ENCODE peak calls at places on chromosome 22, in seven cellular contexts. W is K562, Y is sigmoid colon, D is H1, G is spleen, O is transverse colon, V is endothelial cell of umbilical vein. L is an unnamed sample. For H3K4me1, the result is how much of the 10 kb centered on the place peaks cover.

GRCh38 chr22:46070215-46070721 is 80.1 kb upstream of the PPARA start:
- DNase-seq in Y (peak), V (peak), D (peak), W (no peak), O (peak), G (peak), L (peak)

GRCh38 chr22:38427940-38428339 is 27.1 kb downstream of the KCNJ4 start:
- DNase-seq in W (no peak), V (no peak), O (no peak), G (no peak), Y (no peak), D (no peak), L (no peak)

GRCh38 chr22:44207981-44208317 is 27.2 kb downstream of the PARVG start:
- DNase-seq in Y (no peak), O (no peak), D (no peak), G (no peak), V (no peak), W (no peak), L (no peak)

GRCh38 chr22:27809700-27810365 is 8.3 kb upstream of the MN1 start:
- DNase-seq in V (peak), D (no peak), Y (no peak), W (no peak), G (no peak), O (no peak), L (no peak)

GRCh38 chr22:17159504-17159951 is 451 bp upstream of the HDHD5 start:
- DNase-seq in O (peak), D (no peak), W (no peak), V (no peak), Y (peak), G (no peak), L (peak)

GRCh38 chr22:45493286-45493771 is 9.4 kb upstream of the FBLN1 start:
- DNase-seq in Y (peak), D (no peak), O (no peak), V (no peak), G (peak), W (no peak), L (no peak)

GRCh38 chr22:32706149-32706548 is 95.4 kb upstream of the TIMP3 start:
- DNase-seq in V (no peak), W (no peak), D (no peak), O (no peak), Y (no peak), G (no peak), L (no peak)

GRCh38 chr22:40348025-40348658 is 1.8 kb downstream of the ADSL start:
- DNase-seq in D (no peak), W (peak), O (peak), G (peak), Y (no peak), V (peak), L (peak)

GRCh38 chr22:49367016-49367697 is 460.5 kb downstream of the BRD1 start:
- DNase-seq in G (peak), V (no peak), O (no peak), Y (peak), W (no peak), D (no peak), L (peak)

GRCh38 chr22:22362939-22363338 is 118.4 kb downstream of the VPREB1 start:
- DNase-seq in O (no peak), Y (no peak), V (no peak), G (no peak), D (no peak), W (no peak), L (no peak)

GRCh38 chr22:32720924-32721323 is 80.6 kb upstream of the TIMP3 start:
- DNase-seq in V (no peak), G (no peak), D (no peak), Y (no peak), O (no peak), W (no peak), L (no peak)

GRCh38 chr22:22074634-22075381 is 92.2 kb upstream of the TOP3B start:
- DNase-seq in Y (no peak), G (peak), V (no peak), W (no peak), D (no peak), O (no peak), L (no peak)

GRCh38 chr22:39306456-39307361 is 12.7 kb downstream of the RPL3 start:
- DNase-seq in Y (no peak), G (peak), W (peak), V (peak), O (peak), D (peak), L (peak)

GRCh38 chr22:46092011-46092410 is 58.3 kb upstream of the PPARA start:
- DNase-seq in G (peak), Y (no peak), W (no peak), O (no peak), D (no peak), V (no peak), L (no peak)

GRCh38 chr22:37999640-38000272 is 15.4 kb upstream of the SOX10 start:
- DNase-seq in O (no peak), W (peak), G (no peak), V (peak), Y (no peak), D (no peak), L (no peak)

GRCh38 chr22:29145321-29146072 is 60.2 kb upstream of the EMID1 start:
- DNase-seq in Y (peak), W (no peak), G (peak), V (no peak), D (peak), O (no peak), L (peak)

GRCh38 chr22:49197500-49197899 is 630.2 kb downstream of the BRD1 start:
- DNase-seq in W (no peak), G (peak), O (no peak), V (no peak), D (no peak), Y (peak), L (no peak)

GRCh38 chr22:49347376-49347775 is 480.3 kb downstream of the BRD1 start:
- DNase-seq in G (peak), Y (no peak), O (no peak), W (no peak), V (no peak), D (no peak), L (no peak)

GRCh38 chr22:25281675-25282345 is 62.4 kb downstream of the CRYBB2 start:
- DNase-seq in V (no peak), Y (no peak), O (no peak), D (peak), G (no peak), W (no peak), L (no peak)

GRCh38 chr22:22520020-22520656 is at the start of gene ZNF280A:
- DNase-seq in W (peak), V (peak), G (no peak), D (no peak), Y (no peak), O (no peak), L (no peak)

GRCh38 chr22:38132136-38132535 is 21.7 kb upstream of the BAIAP2L2 start:
- DNase-seq in O (no peak), V (no peak), Y (no peak), G (peak), W (no peak), D (no peak), L (no peak)

GRCh38 chr22:46203590-46203980 is 46.5 kb downstream of the CDPF1 start:
- DNase-seq in V (no peak), D (no peak), W (no peak), Y (no peak), G (no peak), O (peak), L (no peak)

GRCh38 chr22:48453751-48454485 is 1373.8 kb downstream of the BRD1 start:
- DNase-seq in V (no peak), O (no peak), Y (no peak), W (no peak), G (no peak), D (no peak), L (no peak)

GRCh38 chr22:46976130-46976529 is 213.7 kb downstream of the TBC1D22A start:
- DNase-seq in Y (peak), O (no peak), D (no peak), W (no peak), V (no peak), G (no peak), L (no peak)

GRCh38 chr22:47298017-47298820 is 535.8 kb downstream of the TBC1D22A start:
- DNase-seq in G (no peak), D (no peak), O (no peak), W (no peak), Y (no peak), V (no peak), L (no peak)

GRCh38 chr22:38257650-38258246 is 15.1 kb downstream of the TMEM184B start:
- DNase-seq in W (no peak), G (no peak), D (no peak), V (no peak), O (peak), Y (no peak), L (peak)

GRCh38 chr22:31870890-31871289 is 73.4 kb upstream of the YWHAH start:
- DNase-seq in W (no peak), D (no peak), G (no peak), Y (no peak), V (peak), O (peak), L (no peak)

GRCh38 chr22:28955817-28956216 is 72.4 kb downstream of the ZNRF3 start:
- DNase-seq in D (no peak), G (no peak), O (peak), Y (no peak), W (no peak), V (no peak), L (peak)

GRCh38 chr22:39999144-39999757 is 4.5 kb downstream of the FAM83F start:
- DNase-seq in G (no peak), V (no peak), W (peak), O (peak), D (no peak), Y (no peak), L (no peak)

GRCh38 chr22:27638329-27639179 is 163.0 kb downstream of the MN1 start:
- DNase-seq in Y (no peak), O (no peak), D (no peak), G (no peak), V (no peak), W (no peak), L (no peak)

GRCh38 chr22:39292561-39293074 is 26.8 kb downstream of the RPL3 start:
- DNase-seq in G (peak), V (peak), D (no peak), O (peak), Y (peak), W (peak), L (peak)

GRCh38 chr22:45204751-45205623 is 35.7 kb downstream of the KIAA0930 start:
- DNase-seq in V (no peak), O (no peak), D (no peak), Y (peak), W (no peak), G (peak), L (no peak)

GRCh38 chr22:46321387-46321775 is 14.1 kb upstream of the TRMU start:
- DNase-seq in W (no peak), O (no peak), G (no peak), Y (no peak), V (no peak), D (no peak), L (no peak)

GRCh38 chr22:22158207-22158816 is 86.3 kb upstream of the VPREB1 start:
- DNase-seq in V (no peak), O (no peak), D (no peak), W (peak), Y (no peak), G (no peak), L (no peak)

GRCh38 chr22:20937794-20938148 is 20.6 kb downstream of the CRKL start:
- DNase-seq in W (no peak), V (no peak), D (no peak), Y (peak), O (no peak), G (no peak), L (no peak)
- H3K4me1 ChIP-seq in W (under half), V (under half), D (under half), Y (under half), O (under half), G (half or more), L (half or more)

DNA sequence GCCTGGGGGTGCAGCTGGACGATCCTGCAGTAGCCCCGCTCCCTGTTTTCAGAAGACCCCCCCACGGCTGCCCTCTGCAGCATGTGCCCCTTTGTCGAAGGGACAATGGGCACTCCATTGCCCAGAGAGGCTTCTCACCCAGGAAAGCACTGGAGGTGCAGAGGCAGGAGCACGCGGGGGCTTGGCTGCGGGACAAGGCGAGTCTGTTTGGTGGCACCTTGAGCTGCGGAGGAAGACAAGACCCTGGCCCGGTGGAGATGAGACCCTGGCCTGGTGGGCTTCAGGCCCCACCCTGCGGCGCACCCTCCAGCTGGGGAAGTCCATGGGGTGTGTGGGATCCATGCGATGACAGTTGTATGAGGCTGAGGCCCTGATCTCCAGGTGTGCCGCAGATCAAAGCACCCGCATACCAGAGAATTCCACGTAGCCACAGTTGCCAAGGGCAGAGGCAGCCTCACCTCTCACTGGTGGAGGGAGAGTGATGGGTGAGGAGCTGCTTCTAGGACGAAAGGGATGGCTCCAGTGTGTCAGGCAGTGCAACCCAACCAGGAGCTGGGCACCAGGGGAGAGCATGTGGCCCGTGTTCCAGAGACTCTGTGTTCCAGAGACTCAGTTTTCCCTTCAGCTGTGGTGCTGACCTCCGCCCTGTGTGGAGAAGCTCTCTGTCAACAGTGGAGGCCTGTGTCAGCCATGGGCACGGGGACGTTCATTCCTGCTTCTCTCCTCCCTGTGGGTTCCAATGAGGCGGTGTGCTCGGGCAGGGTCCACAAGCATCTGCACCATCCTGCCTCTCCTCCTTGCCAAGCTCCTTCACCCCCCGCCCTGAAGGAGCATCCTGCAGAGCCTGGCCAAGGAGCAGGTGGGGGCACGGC is 10.0 kb downstream of the TBX1 start:
- DNase-seq in O (no peak), Y (no peak), V (no peak), G (peak), W (no peak), D (no peak), L (no peak)
- TF ChIP-seq POLR2AphosphoS5 in O (no peak), Y (no peak), V (peak), G (no peak), W (no peak), D (no peak), L (no peak)

GRCh38 chr22:33895444-33895843 is 24.8 kb downstream of the LARGE1 start:
- DNase-seq in D (no peak), O (no peak), W (no peak), Y (no peak), G (no peak), V (no peak), L (no peak)

GRCh38 chr22:33897621-33897910 is 22.7 kb downstream of the LARGE1 start:
- DNase-seq in O (no peak), V (no peak), Y (no peak), G (no peak), D (no peak), W (no peak), L (no peak)

GRCh38 chr22:33898121-33898520 is 22.2 kb downstream of the LARGE1 start:
- DNase-seq in G (no peak), D (no peak), Y (no peak), V (no peak), W (no peak), O (no peak), L (no peak)

GRCh38 chr22:33896154-33896800 is 24.0 kb downstream of the LARGE1 start:
- DNase-seq in D (no peak), O (no peak), W (no peak), Y (no peak), G (no peak), V (no peak), L (no peak)

GRCh38 chr22:33896801-33897620 is 23.3 kb downstream of the LARGE1 start:
- DNase-seq in Y (no peak), D (no peak), O (no peak), G (no peak), W (no peak), V (no peak), L (no peak)
- TF ChIP-seq POLR2A in Y (no peak), D (no peak), O (no peak), G (no peak), W (no peak), V (no peak), L (no peak)

DNA sequence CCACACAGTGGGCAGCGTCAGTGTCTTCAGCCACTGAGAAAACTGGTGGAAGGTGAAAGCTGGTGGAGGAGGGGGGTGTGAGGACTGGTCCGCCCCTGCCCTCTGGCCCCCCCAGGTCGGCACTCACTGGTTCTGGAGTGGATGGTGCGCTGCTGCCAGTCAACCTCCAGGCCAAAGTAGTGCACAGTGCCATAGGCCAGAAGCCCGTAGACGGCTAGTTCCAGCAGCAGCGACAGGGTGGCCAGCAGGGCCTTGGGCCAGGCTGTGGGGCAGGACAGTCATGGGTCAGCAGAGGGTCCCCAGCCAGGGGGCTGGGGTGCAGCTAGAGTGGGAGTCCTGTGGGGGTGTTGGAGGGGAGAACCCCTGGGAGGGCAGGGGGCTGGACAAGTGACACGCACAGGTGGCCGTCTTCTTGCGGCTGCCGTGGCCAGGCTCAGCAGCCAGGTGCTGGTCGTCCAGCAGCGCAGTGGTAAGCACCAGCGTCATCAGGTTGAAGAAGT is 2.2 kb downstream of the LMF2 start:
- DNase-seq in W (no peak), Y (no peak), D (no peak), V (no peak), O (no peak), G (peak), L (no peak)
- H3K4me1 ChIP-seq in W (under half), Y (under half), D (under half), V (under half), O (under half), G (half or more), L (under half)

DNA sequence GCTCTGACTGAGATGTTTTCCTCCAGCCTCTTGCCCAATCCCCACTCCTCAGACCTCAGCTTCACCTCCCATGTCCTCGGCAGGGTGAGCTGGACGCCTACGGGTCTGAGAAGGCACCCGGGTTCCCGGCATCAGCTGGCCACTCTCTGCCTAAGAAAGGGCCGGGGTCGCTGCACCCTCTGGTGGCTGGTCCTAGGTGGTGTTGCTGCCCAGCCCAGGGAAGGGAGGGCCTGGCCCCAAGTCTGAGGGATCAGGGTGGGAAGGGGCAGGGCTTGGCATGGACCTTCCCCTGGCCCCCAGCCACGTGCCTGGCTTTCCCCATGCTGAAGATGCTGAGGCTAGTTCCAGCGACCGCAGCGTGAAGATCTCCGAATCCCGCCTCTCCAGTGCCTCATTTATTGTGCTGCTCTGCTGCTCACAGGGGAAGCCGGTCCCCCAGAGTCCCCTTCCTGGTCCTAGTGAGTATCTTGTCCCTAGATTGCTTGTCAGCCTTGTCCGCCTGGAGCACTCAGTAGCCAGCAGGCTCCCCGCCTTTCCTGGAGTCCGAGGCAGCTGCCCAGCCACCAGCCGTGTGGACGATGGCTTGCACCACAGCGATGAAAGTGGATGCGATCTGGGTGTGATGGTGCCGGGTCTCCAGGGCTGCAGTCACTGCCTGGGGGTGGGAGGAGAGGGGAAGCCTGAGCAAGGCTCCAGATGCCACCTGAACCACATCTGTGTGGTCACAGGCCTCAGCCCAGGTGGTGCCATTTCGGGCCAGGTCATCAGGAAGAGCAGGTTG is 2.9 kb upstream of the GGT5 start:
- DNase-seq in D (peak), O (peak), G (peak), Y (peak), W (peak), V (peak), L (peak)
- TF ChIP-seq POLR2AphosphoS5 in D (no peak), O (peak), G (peak), Y (peak), W (no peak), V (peak), L (peak)

DNA sequence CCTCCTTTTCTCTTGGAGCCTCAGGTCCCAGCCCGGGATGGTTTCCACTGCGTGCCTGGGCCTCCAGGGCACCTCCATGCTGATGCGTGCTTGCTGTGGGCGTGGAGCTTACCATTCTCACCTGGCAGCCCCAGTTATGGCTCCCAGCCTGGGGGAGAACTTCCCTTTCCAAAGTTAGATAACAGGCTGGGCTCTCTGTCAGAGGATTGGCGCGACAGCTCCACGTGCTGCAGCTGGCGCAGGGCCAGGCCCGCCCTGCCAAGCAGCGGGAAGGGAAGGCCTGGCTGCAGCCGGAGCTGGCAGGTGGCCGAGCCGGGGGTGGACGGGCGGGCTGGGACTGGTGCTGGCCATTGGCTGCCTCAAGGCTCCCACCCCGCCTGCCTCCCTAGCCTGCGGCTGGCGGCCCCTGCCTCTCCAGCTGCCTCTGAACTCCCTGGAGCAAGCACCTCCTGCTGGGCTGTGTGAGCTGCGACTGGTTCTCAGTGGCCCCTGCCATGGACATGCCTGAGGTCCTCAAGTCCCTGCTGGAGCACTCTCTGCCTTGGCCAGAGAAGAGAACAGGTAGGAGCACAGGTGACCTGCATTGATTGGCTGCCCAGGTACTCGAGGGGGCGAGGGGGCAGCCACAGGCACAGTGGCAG is 14.6 kb upstream of the TEF start:
- DNase-seq in G (peak), O (peak), D (peak), V (peak), Y (peak), W (peak), L (peak)
- TF ChIP-seq POLR2A in G (no peak), O (peak), D (no peak), V (no peak), Y (peak), W (no peak), L (no peak)

GRCh38 chr22:42892156-42892555 is 35.1 kb upstream of the ARFGAP3 start:
- DNase-seq in D (no peak), W (no peak), G (no peak), Y (no peak), V (no peak), O (no peak), L (no peak)

GRCh38 chr22:42891008-42891407 is 33.9 kb upstream of the ARFGAP3 start:
- DNase-seq in D (no peak), G (no peak), W (no peak), V (no peak), O (no peak), Y (no peak), L (no peak)

GRCh38 chr22:42893366-42894150 is 36.5 kb upstream of the ARFGAP3 start:
- DNase-seq in V (no peak), D (no peak), G (peak), O (no peak), W (no peak), Y (no peak), L (no peak)

GRCh38 chr22:42892571-42893316 is 35.7 kb upstream of the ARFGAP3 start:
- DNase-seq in Y (no peak), O (no peak), D (no peak), V (no peak), G (peak), W (no peak), L (peak)

GRCh38 chr22:42891696-42892095 is 34.6 kb upstream of the ARFGAP3 start:
- DNase-seq in W (no peak), G (no peak), V (no peak), Y (no peak), D (no peak), O (no peak), L (no peak)
- H3K4me1 ChIP-seq in W (under half), G (half or more), V (under half), Y (under half), D (under half), O (under half), L (half or more)

L was measured in stomach.